ENCODE peak calls at places on chromosomes 3 and 15, in four cellular contexts. M is NCI-H2029, S is Right ventricle myocardium superior, N is amniotic stem cell. G is an unnamed sample.

GRCh38 chr15:75369897-75370581 is 1.6 kb upstream of the MAN2C1 start:
- DNase-seq in M (no peak), N (no peak), S (no peak), G (no peak)

GRCh38 chr3:54535619-54536018 is 392.2 kb downstream of the LRTM1 start:
- DNase-seq in N (no peak), M (no peak), S (no peak), G (no peak)

GRCh38 chr15:40313531-40314398 is 6.0 kb upstream of the PLCB2 start:
- DNase-seq in M (peak; percentile 45), N (no peak), S (no peak), G (peak; percentile 79)

GRCh38 chr3:170614214-170614966 is 28.5 kb upstream of the SLC7A14 start:
- DNase-seq in M (no peak), N (peak; percentile 18), S (no peak), G (no peak)

GRCh38 chr3:38458796-38459498 is 5.3 kb downstream of the ACVR2B start:
- DNase-seq in M (peak; percentile 91), S (peak; percentile 63), N (no peak), G (peak; percentile 45)

GRCh38 chr3:55178336-55178735 is 250.5 kb upstream of the LRTM1 start:
- DNase-seq in N (no peak), M (no peak), S (no peak), G (no peak)

GRCh38 chr3:128143496-128143895 is 9.8 kb upstream of the EEFSEC start:
- DNase-seq in N (no peak), S (no peak), M (no peak), G (no peak)

GRCh38 chr3:126310816-126311215 is 46.4 kb downstream of the KLF15 start:
- DNase-seq in S (no peak), N (no peak), M (no peak), G (no peak)

GRCh38 chr3:1190576-1190975 is 97.8 kb downstream of the CNTN6 start:
- DNase-seq in N (no peak), S (no peak), M (no peak), G (no peak)

GRCh38 chr3:151468284-151468917 is 7.5 kb upstream of the IGSF10 start:
- DNase-seq in M (peak; percentile 41), S (no peak), N (peak; percentile 44), G (peak; percentile 55)

GRCh38 chr3:48409291-48410201 is 20.3 kb downstream of the PLXNB1 start:
- DNase-seq in M (no peak), S (peak; percentile 27), N (no peak), G (no peak)

GRCh38 chr3:126672340-126672739 is 17.4 kb upstream of the TXNRD3 start:
- DNase-seq in M (no peak), N (no peak), S (no peak), G (no peak)

GRCh38 chr15:29854413-29854812 is 32.1 kb upstream of the TJP1 start:
- DNase-seq in M (no peak), S (no peak), N (no peak), G (no peak)

GRCh38 chr15:33145447-33145846 is 49.1 kb downstream of the FMN1 start:
- DNase-seq in N (no peak), S (no peak), M (no peak), G (no peak)

GRCh38 chr15:90138071-90138833 is 36.0 kb upstream of the IDH2 start:
- DNase-seq in N (no peak), M (no peak), S (peak; percentile 59), G (no peak)

GRCh38 chr15:56053046-56053400 is 59.6 kb upstream of the NEDD4 start:
- DNase-seq in N (no peak), M (no peak), S (no peak), G (no peak)

GRCh38 chr3:14719006-14719405 is 44.1 kb downstream of the C3orf20 start:
- DNase-seq in N (no peak), M (no peak), S (no peak), G (no peak)

GRCh38 chr15:66748320-66748779 is 46.3 kb downstream of the SMAD6 start:
- DNase-seq in S (no peak), M (no peak), N (no peak), G (no peak)

GRCh38 chr15:71088683-71089082 is 26.6 kb upstream of the THSD4 start:
- DNase-seq in M (no peak), S (no peak), N (no peak), G (no peak)

GRCh38 chr15:99440029-99440428 is 125.8 kb upstream of the MEF2A start:
- DNase-seq in M (no peak), S (no peak), N (no peak), G (no peak)

GRCh38 chr15:34241376-34242350 is 16.8 kb downstream of the EMC4 start:
- DNase-seq in M (no peak), S (no peak), N (no peak), G (peak; percentile 5)

GRCh38 chr15:76393614-76394013 is 57.0 kb downstream of the ISL2 start:
- DNase-seq in S (no peak), N (no peak), M (no peak), G (no peak)

GRCh38 chr15:59892995-59893394 is 111.1 kb upstream of the FOXB1 start:
- DNase-seq in S (no peak), N (no peak), M (no peak), G (no peak)

GRCh38 chr3:114466251-114466650 is 172.4 kb downstream of the TIGIT start:
- DNase-seq in M (no peak), S (no peak), N (no peak), G (no peak)

GRCh38 chr15:74541494-74542191 is 623 bp downstream of the ARID3B start:
- DNase-seq in N (no peak), M (no peak), S (no peak), G (peak; percentile 22)

GRCh38 chr3:56468184-56469106 is at the start of gene ERC2:
- DNase-seq in N (no peak), M (no peak), S (peak; percentile 49), G (peak; percentile 66)

GRCh38 chr15:29621626-29622025 is 200.6 kb downstream of the TJP1 start:
- DNase-seq in S (no peak), N (no peak), M (no peak), G (no peak)

GRCh38 chr3:122700193-122700592 is 19.6 kb downstream of the PARP14 start:
- DNase-seq in N (no peak), S (no peak), M (no peak), G (no peak)

GRCh38 chr3:143307613-143308183 is 188.1 kb downstream of the CHST2 start:
- DNase-seq in N (no peak), S (no peak), M (no peak), G (no peak)

GRCh38 chr15:42035362-42035761 is 14.5 kb upstream of the PLA2G4E start:
- DNase-seq in M (no peak), N (no peak), S (no peak), G (no peak)

GRCh38 chr3:52195823-52196331 is 2.1 kb upstream of the ALAS1 start:
- DNase-seq in S (peak; percentile 44), M (no peak), N (no peak), G (no peak)

GRCh38 chr3:47266709-47267489 is 15.7 kb downstream of the KIF9 start:
- DNase-seq in S (peak; percentile 88), M (peak; percentile 21), N (no peak), G (peak; percentile 9)

GRCh38 chr15:92638291-92638708 is 17.3 kb downstream of the FAM174B start:
- DNase-seq in M (peak; percentile 83), S (no peak), N (no peak), G (peak; percentile 87)

GRCh38 chr15:99014803-99015676 is 7.4 kb upstream of the PGPEP1L start:
- DNase-seq in N (peak; percentile 70), S (peak; percentile 58), M (peak; percentile 22), G (no peak)

GRCh38 chr15:25545889-25546288 is 107.1 kb upstream of the UBE3A start:
- DNase-seq in M (no peak), N (no peak), S (no peak), G (no peak)

GRCh38 chr3:105315827-105316226 is 50.9 kb upstream of the ALCAM start:
- DNase-seq in N (no peak), M (no peak), S (no peak), G (no peak)